ENCODE peak calls at places on chromosomes 2 and 18, in seven cellular contexts. P is chondrocyte; C is B cell; Z is endothelial cell; F is CD4-positive, alpha-beta T cell; M is upper lobe of left lung; K is body of pancreas. J is an unnamed sample.

GRCh38 chr2:119126650-119127049 is 31.9 kb downstream of the C1QL2 start:
- DNase-seq in P (no peak), C (no peak), Z (peak; percentile 74), F (peak; percentile 2), M (peak; percentile 29), K (no peak), J (peak; percentile 73)

GRCh38 chr2:145849466-145849865 is 1329.5 kb upstream of the ZEB2 start:
- DNase-seq in P (no peak), C (no peak), Z (no peak), F (no peak), M (no peak), K (no peak), J (no peak)

GRCh38 chr2:216108310-216108966 is 710 bp upstream of the XRCC5 start:
- DNase-seq in P (no peak), C (no peak), Z (no peak), F (no peak), M (no peak), K (no peak), J (no peak)

GRCh38 chr2:121818546-121818945 is 63.1 kb downstream of the TSN start:
- DNase-seq in P (no peak), C (no peak), Z (no peak), F (no peak), M (no peak), K (no peak), J (no peak)

GRCh38 chr2:230865324-230865765 is 603 bp downstream of the ITM2C start:
- DNase-seq in P (no peak), C (no peak), Z (no peak), F (no peak), M (no peak), K (no peak), J (no peak)

GRCh38 chr18:44857744-44858143 is 177.1 kb downstream of the SETBP1 start:
- DNase-seq in P (no peak), C (no peak), Z (no peak), F (no peak), M (no peak), K (no peak), J (no peak)

GRCh38 chr18:42069036-42069435 is 114.0 kb downstream of the PIK3C3 start:
- DNase-seq in P (no peak), C (no peak), Z (no peak), F (no peak), M (no peak), K (no peak), J (no peak)

GRCh38 chr2:199431748-199432213 is 26.0 kb downstream of the SATB2 start:
- DNase-seq in P (no peak), C (no peak), Z (no peak), F (no peak), M (no peak), K (no peak), J (no peak)

GRCh38 chr2:202765435-202765834 is 106.1 kb downstream of the ICA1L start:
- DNase-seq in P (no peak), C (no peak), Z (no peak), F (no peak), M (peak; percentile 26), K (no peak), J (no peak)

GRCh38 chr2:46163031-46163430 is 134.2 kb upstream of the EPAS1 start:
- DNase-seq in P (no peak), C (no peak), Z (no peak), F (no peak), M (peak; percentile 35), K (no peak), J (no peak)

GRCh38 chr2:23069935-23070334 is 315.0 kb upstream of the KLHL29 start:
- DNase-seq in P (no peak), C (no peak), Z (no peak), F (no peak), M (no peak), K (no peak), J (no peak)

GRCh38 chr2:86284401-86284841 is 53.0 kb downstream of the REEP1 start:
- DNase-seq in P (no peak), C (no peak), Z (no peak), F (no peak), M (no peak), K (peak; percentile 27), J (no peak)

GRCh38 chr18:22378672-22379282 is 38.9 kb downstream of the CTAGE1 start:
- DNase-seq in P (no peak), C (no peak), Z (peak; percentile 38), F (no peak), M (peak; percentile 46), K (peak; percentile 68), J (no peak)

GRCh38 chr2:241041557-241042158 is 43.2 kb downstream of the SNED1 start:
- DNase-seq in P (no peak), C (peak; percentile 73), Z (no peak), F (no peak), M (no peak), K (no peak), J (peak; percentile 75)

DNA sequence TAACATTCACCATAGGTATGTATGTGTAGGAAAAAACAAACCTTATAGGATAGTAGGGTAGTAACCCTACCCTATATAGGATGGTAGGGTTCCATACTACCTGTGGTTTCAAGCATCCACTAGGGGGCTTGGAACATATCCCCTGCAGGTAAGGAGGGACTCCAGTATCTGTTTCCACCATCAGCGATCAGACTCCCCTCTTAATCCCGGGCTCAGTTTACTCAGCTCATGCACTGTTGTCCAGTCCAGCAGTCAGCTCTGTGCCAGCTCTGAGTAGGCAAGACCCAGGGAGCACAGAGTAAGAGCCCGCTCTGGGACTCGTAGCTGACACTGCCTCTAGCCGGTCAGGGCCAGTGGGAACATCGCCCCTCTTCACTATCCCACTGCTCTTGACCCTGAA is 61.7 kb downstream of the MEX3C start:
- DNase-seq in P (no peak), C (no peak), Z (no peak), F (no peak), M (no peak), K (no peak), J (no peak)
- TF ChIP-seq CTCF in P (peak; percentile 66), C (peak; percentile 36), Z (peak; percentile 19), F (peak; percentile 34), M (no peak), K (peak; percentile 9), J (no peak)

GRCh38 chr2:239993291-239993690 is 31.9 kb downstream of the NDUFA10 start:
- DNase-seq in P (no peak), C (no peak), Z (no peak), F (no peak), M (no peak), K (no peak), J (no peak)

GRCh38 chr2:239990966-239991365 is 34.2 kb downstream of the NDUFA10 start:
- DNase-seq in P (no peak), C (no peak), Z (no peak), F (no peak), M (no peak), K (no peak), J (no peak)

GRCh38 chr2:239994086-239994485 is 31.1 kb downstream of the NDUFA10 start:
- DNase-seq in P (no peak), C (no peak), Z (no peak), F (no peak), M (no peak), K (no peak), J (no peak)

GRCh38 chr2:239991689-239992314 is 33.3 kb downstream of the NDUFA10 start:
- DNase-seq in P (no peak), C (no peak), Z (peak; percentile 15), F (no peak), M (no peak), K (peak; percentile 43), J (peak; percentile 53)
- TF ChIP-seq CTCF in P (peak; percentile 96), C (peak; percentile 98), Z (peak; percentile 85), F (peak; percentile 89), M (peak; percentile 63), K (peak; percentile 84), J (peak; percentile 68)

DNA sequence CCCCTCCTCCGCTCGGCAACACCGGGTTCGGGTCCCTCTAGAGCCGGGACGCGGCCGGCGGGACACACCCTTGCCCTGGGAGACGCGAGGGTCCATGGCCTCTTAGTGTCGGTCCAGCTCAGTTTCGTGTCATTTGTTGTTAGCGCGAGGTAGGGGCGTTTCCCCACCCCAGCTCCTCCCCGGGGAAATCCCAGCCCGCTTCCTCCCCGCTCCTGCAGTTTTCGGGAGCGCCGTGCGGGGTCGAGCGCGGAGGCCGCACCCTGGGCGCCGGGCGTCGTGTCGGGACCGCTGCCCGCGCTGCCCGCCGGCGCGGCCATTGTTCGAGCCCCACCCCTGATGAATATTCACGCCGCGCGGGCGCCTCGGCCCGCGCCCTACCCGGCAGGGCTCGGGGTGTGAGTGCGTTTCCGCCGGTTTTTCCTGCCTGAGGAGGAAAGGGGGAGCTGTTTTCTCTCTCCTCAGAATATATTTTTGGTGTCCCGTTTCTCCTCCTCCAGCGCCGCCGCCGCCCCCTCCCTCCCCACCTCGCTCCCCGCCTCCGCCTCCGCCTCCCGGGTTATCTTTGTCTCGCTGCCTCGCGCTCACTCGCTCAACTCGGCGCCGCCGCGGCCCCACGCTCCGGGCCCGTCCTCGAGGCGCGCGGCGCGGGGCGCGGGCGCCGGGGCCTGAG is at the start of gene MAP4K4:
- DNase-seq in P (no peak), C (peak; percentile 80), Z (peak; percentile 75), F (peak; percentile 67), M (peak; percentile 78), K (peak; percentile 77), J (peak; percentile 64)
- TF ChIP-seq CTCF in P (peak; percentile 74), C (no peak), Z (no peak), F (no peak), M (peak; percentile 28), K (no peak), J (no peak)

GRCh38 chr2:143334837-143335236 is 205.6 kb downstream of the ARHGAP15 start:
- DNase-seq in P (no peak), C (no peak), Z (no peak), F (no peak), M (no peak), K (no peak), J (no peak)
- TF ChIP-seq CTCF in P (no peak), C (no peak), Z (no peak), F (no peak), M (no peak), K (no peak), J (no peak)

DNA sequence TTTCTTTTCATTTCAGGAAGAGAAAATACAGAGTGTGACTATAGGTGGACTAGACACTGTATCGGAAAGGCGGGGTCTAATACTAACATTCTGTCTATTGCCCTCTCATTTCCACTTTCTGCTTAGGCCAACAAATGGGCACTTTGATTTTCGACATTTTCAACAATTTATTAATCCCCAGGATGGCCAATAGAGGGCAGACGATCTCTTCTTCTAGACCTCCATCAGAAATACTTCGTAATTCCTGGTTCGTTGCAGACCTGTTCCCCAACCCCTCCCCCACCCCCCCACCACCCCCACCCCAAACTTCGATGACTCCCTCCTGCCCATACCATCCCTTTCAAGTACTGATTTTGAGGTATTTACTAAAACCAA is 3.6 kb upstream of the CRIM1 start:
- DNase-seq in P (no peak), C (no peak), Z (no peak), F (no peak), M (no peak), K (peak; percentile 27), J (peak; percentile 40)
- TF ChIP-seq CTCF in P (peak; percentile 82), C (peak; percentile 38), Z (peak; percentile 73), F (peak; percentile 66), M (peak; percentile 48), K (peak; percentile 47), J (peak; percentile 60)